ENCODE peak calls at places on chromosomes 13 and 19, in six cellular contexts. Y is endodermal cell, F is AG04450, U is PC-9, W is fibroblast of lung, E is cardiac muscle cell. C is an unnamed sample. For H3K27me3, the result is how much of the 10 kb centered on the place peaks cover.

GRCh38 chr19:3224346-3225325 is at the start of gene CELF5:
- DNase-seq in U (peak), W (no peak), Y (peak), E (peak), F (no peak), C (no peak)

GRCh38 chr13:21673592-21674270 is 2.9 kb downstream of the FGF9 start:
- DNase-seq in U (no peak), Y (peak), E (peak), F (no peak), W (peak), C (no peak)

GRCh38 chr19:54803410-54803809 is at the start of gene KIR2DL4:
- DNase-seq in W (no peak), F (no peak), E (no peak), U (no peak), Y (no peak), C (no peak)

GRCh38 chr19:19628499-19629134 is 597 bp upstream of the LPAR2 start:
- DNase-seq in E (peak), Y (peak), U (peak), W (peak), F (no peak), C (no peak)

GRCh38 chr19:33301011-33301899 is 1.1 kb downstream of the CEBPA start:
- DNase-seq in W (no peak), E (peak), Y (peak), U (no peak), F (no peak), C (no peak)

GRCh38 chr13:92719868-92720267 is 506.7 kb upstream of the GPC6 start:
- DNase-seq in E (no peak), W (no peak), U (no peak), F (no peak), Y (peak), C (no peak)

GRCh38 chr19:33622505-33622808 is 704 bp downstream of the CHST8 start:
- DNase-seq in W (peak), E (peak), U (no peak), F (no peak), Y (peak), C (no peak)

GRCh38 chr19:46351241-46352041 is 4.6 kb downstream of the PPP5C start:
- DNase-seq in U (peak), W (peak), F (no peak), Y (no peak), E (peak), C (no peak)

GRCh38 chr13:30844548-30845296 is 61.3 kb upstream of the MEDAG start:
- DNase-seq in Y (no peak), E (no peak), F (no peak), U (no peak), W (no peak), C (no peak)

GRCh38 chr19:1214862-1215731 is 9.5 kb downstream of the STK11 start:
- DNase-seq in W (peak), E (no peak), Y (no peak), U (peak), F (no peak), C (no peak)

GRCh38 chr13:112690242-112690943 is 555 bp downstream of the ATP11A start:
- DNase-seq in U (peak), F (no peak), E (peak), Y (peak), W (peak), C (no peak)

GRCh38 chr13:95783747-95784146 is 106.8 kb downstream of the DNAJC3 start:
- DNase-seq in F (no peak), U (no peak), W (no peak), Y (no peak), E (no peak), C (no peak)

GRCh38 chr13:63435668-63436275 is 2020.1 kb upstream of the PCDH20 start:
- DNase-seq in F (peak), W (peak), E (peak), Y (no peak), U (peak), C (peak)

GRCh38 chr19:48127561-48127960 is 16.9 kb upstream of the PLA2G4C start:
- DNase-seq in W (no peak), U (no peak), E (no peak), F (no peak), Y (no peak), C (no peak)

GRCh38 chr19:49749771-49750170 is 13.3 kb downstream of the TSKS start:
- DNase-seq in U (no peak), W (peak), F (no peak), Y (no peak), E (no peak), C (no peak)

GRCh38 chr13:62243146-62243545 is 827.5 kb upstream of the PCDH20 start:
- DNase-seq in W (no peak), Y (no peak), E (no peak), F (no peak), U (no peak), C (no peak)

GRCh38 chr13:111638233-111638632 is 317.8 kb downstream of the TEX29 start:
- DNase-seq in E (no peak), U (no peak), F (no peak), W (no peak), Y (no peak), C (no peak)

GRCh38 chr19:9792191-9793050 is 23.9 kb upstream of the ZNF846 start:
- DNase-seq in W (peak), U (peak), Y (peak), E (peak), F (peak), C (peak)

GRCh38 chr13:110756268-110756667 is 42.8 kb downstream of the ING1 start:
- DNase-seq in F (peak), U (no peak), E (peak), W (peak), Y (no peak), C (no peak)

GRCh38 chr19:558770-559439 is 13.5 kb upstream of the BSG start:
- DNase-seq in U (peak), F (no peak), E (peak), Y (peak), W (no peak), C (no peak)

GRCh38 chr13:75088915-75089314 is 393.1 kb downstream of the TBC1D4 start:
- DNase-seq in F (no peak), Y (no peak), U (no peak), E (no peak), W (no peak), C (no peak)

GRCh38 chr19:53015730-53016129 is 2.0 kb downstream of the ERVV-1 start:
- DNase-seq in E (no peak), F (no peak), U (no peak), Y (no peak), W (no peak), C (no peak)

GRCh38 chr19:5077209-5077515 is 108.2 kb downstream of the KDM4B start:
- DNase-seq in F (no peak), E (no peak), Y (no peak), W (no peak), U (no peak), C (no peak)

GRCh38 chr19:3700242-3701032 is at the start of gene PIP5K1C:
- DNase-seq in Y (peak), E (peak), F (peak), U (peak), W (peak), C (no peak)

GRCh38 chr13:71290963-71291937 is 575.8 kb downstream of the DACH1 start:
- DNase-seq in F (no peak), E (peak), Y (no peak), U (peak), W (peak), C (peak)

GRCh38 chr19:47232422-47233211 is 1.6 kb upstream of the BBC3 start:
- DNase-seq in U (peak), W (peak), E (peak), F (no peak), Y (peak), C (no peak)

GRCh38 chr13:61727714-61728275 is 312.1 kb upstream of the PCDH20 start:
- DNase-seq in Y (no peak), U (no peak), W (peak), E (peak), F (no peak), C (peak)

GRCh38 chr13:113643593-113643992 is 14.4 kb downstream of the ATP4B start:
- DNase-seq in Y (no peak), E (no peak), F (no peak), U (no peak), W (peak), C (peak)

GRCh38 chr19:46288896-46289588 is 7.8 kb upstream of the HIF3A start:
- DNase-seq in F (peak), W (peak), Y (no peak), E (peak), U (no peak), C (peak)

GRCh38 chr19:45616709-45617027 is 14.7 kb upstream of the GPR4 start:
- DNase-seq in W (no peak), E (no peak), F (no peak), Y (peak), U (no peak), C (no peak)

GRCh38 chr19:57978586-57979289 is 4.4 kb upstream of the C19orf18 start:
- DNase-seq in Y (no peak), E (no peak), F (no peak), W (peak), U (no peak), C (no peak)

GRCh38 chr13:33789067-33789606 is 28.8 kb upstream of the RFC3 start:
- DNase-seq in E (no peak), W (no peak), F (no peak), U (no peak), Y (no peak), C (no peak)

GRCh38 chr13:96992633-96993032 is 1.6 kb downstream of the OXGR1 start:
- DNase-seq in W (no peak), F (no peak), E (no peak), Y (peak), U (no peak), C (no peak)

GRCh38 chr13:80547341-80547740 is 206.4 kb upstream of the SPRY2 start:
- DNase-seq in F (no peak), E (no peak), Y (no peak), W (no peak), U (no peak), C (no peak)

GRCh38 chr13:89269737-89270136 is 1598.6 kb downstream of the SLITRK5 start:
- DNase-seq in W (no peak), Y (no peak), E (no peak), F (no peak), U (no peak), C (no peak)

GRCh38 chr19:54959840-54960239 is 6.3 kb upstream of the NLRP2 start:
- DNase-seq in E (no peak), U (peak), W (no peak), Y (no peak), F (no peak), C (no peak)

GRCh38 chr19:34276614-34277013 is 22.3 kb downstream of the GARRE1 start:
- DNase-seq in Y (no peak), U (no peak), E (no peak), F (no peak), W (no peak), C (no peak)

DNA sequence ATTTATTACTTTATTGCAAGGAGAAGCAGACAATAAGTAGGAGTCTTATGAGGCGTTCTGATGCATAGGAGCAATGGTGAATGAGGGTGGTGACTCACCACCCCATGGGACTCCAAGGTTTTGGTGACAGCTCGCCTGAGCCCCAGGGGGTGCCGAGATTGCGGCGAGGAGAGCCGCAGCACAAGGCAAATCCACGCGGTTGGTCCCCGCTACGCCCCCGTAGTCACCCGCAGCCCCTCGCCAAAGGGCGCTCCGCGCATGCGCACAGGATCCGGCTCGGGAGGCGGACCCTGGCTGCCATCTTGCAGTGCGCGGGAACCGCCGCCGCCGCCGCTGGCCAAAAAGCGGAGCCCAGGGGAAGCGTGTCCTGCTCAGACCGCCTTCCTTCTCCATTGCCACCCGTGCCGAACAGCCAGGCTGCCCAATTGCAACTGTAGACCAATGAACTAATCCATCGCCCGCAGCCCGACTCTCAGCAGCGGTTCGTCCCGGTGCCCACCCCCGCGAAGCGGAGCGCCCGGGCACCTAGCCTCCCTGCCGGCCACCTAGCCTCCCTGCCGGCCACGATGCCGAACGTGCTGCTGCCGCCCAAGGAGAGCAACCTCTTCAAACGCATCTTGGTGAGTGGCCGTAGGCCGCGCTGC is at the start of gene NAA16:
- DNase-seq in F (peak), U (peak), E (peak), W (peak), Y (peak), C (peak)
- TF ChIP-seq CTCF in F (no peak), U (no peak), E (no peak), W (no peak), Y (peak), C (no peak)

DNA sequence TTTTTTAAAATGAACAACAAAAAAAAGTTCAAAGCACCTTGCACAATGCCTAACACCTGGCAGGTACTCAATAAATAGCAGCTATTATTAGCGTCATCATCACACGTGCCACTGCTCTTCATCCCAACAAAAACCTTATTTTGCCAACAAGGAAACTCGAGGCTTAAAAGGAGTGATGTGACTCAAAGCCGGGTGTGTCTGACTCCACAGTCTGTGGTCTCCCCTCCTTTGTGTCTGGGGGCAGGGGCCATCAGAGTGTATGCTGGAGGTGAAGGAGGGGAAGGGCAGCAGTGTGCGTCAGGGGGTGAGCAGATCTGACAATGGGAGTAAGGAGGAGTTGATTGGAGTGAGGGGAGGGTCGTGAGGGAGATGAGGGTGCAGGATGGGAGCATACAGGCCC is 34.1 kb upstream of the POU2F2 start:
- DNase-seq in F (no peak), U (peak), Y (no peak), W (no peak), E (no peak), C (no peak)
- H3K27me3 ChIP-seq in F (half or more), U (under half), Y (under half), W (under half), E (under half), C (under half)

DNA sequence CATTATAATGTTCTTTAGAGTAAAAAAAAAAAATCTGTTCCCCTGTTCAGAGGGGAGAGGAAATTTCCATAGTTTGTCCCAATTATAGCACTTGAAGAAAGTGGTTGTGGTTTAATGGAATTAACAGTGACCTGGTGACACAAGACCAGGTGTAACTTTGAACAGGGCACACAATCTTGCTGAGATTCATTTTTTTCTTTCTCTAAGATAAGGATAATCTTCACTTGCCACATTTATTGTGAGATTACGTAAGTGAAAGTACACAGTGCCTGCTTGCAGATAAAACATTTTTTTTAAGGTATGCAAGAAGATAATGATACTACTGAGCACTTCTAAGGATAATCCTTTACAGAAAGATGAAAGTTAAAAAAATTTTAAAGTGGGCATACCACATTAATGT is 448.1 kb downstream of the DIAPH3 start:
- DNase-seq in W (no peak), E (no peak), F (no peak), Y (no peak), U (no peak), C (no peak)
- TF ChIP-seq CTCF in W (no peak), E (no peak), F (no peak), Y (no peak), U (no peak), C (no peak)

GRCh38 chr19:6865849-6866248 is 21.5 kb upstream of the ADGRE1 start:
- DNase-seq in Y (no peak), U (no peak), F (no peak), W (no peak), E (no peak), C (no peak)
- H3K27me3 ChIP-seq in Y (under half), U (under half), F (under half), W (under half), E (under half), C (under half)

GRCh38 chr13:66612983-66613382 is 617.2 kb downstream of the PCDH9 start:
- DNase-seq in E (no peak), F (no peak), Y (no peak), W (no peak), U (no peak), C (no peak)

GRCh38 chr13:66624302-66624701 is 605.8 kb downstream of the PCDH9 start:
- DNase-seq in E (no peak), U (no peak), W (no peak), Y (no peak), F (no peak), C (no peak)

GRCh38 chr13:66617786-66618185 is 612.4 kb downstream of the PCDH9 start:
- DNase-seq in U (no peak), F (no peak), W (no peak), E (no peak), Y (no peak), C (no peak)

GRCh38 chr13:66623129-66623528 is 607.0 kb downstream of the PCDH9 start:
- DNase-seq in W (no peak), F (no peak), E (no peak), Y (no peak), U (no peak), C (no peak)

DNA sequence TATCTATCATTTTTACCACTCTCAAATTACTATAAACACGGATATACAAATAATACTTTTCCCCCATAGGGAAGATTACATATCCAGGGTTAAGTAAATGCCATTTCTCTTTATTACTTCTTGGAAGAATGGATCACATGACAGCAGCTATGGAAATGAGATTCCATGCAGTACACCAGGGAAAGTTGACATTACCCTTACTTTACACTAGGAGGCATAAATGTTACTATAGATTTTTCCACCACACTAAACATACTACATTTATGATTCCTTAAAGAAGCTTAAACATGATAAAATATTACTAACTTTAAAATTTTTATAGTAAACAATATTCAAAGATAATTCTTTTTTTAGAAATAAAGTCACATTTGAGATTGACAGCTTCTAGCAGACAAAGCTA is 611.4 kb downstream of the PCDH9 start:
- DNase-seq in Y (no peak), W (peak), F (peak), E (peak), U (no peak), C (no peak)
- TF ChIP-seq CTCF in Y (peak), W (peak), F (peak), E (peak), U (peak), C (peak)

GRCh38 chr19:17794731-17795494 is at the start of gene B3GNT3:
- DNase-seq in Y (peak), U (peak), F (no peak), E (peak), W (no peak), C (no peak)

GRCh38 chr19:17796838-17797168 is 1.9 kb downstream of the B3GNT3 start:
- DNase-seq in W (no peak), U (no peak), F (no peak), E (no peak), Y (no peak), C (no peak)

GRCh38 chr19:17795495-17795856 is 538 bp downstream of the B3GNT3 start:
- DNase-seq in F (no peak), U (no peak), W (no peak), E (no peak), Y (no peak), C (no peak)

GRCh38 chr19:17796013-17796837 is 1.3 kb downstream of the B3GNT3 start:
- DNase-seq in Y (no peak), F (no peak), W (no peak), E (no peak), U (peak), C (no peak)

GRCh38 chr19:17794412-17794730 is 567 bp upstream of the B3GNT3 start:
- DNase-seq in U (no peak), W (no peak), F (no peak), E (no peak), Y (no peak), C (no peak)
- H3K27me3 ChIP-seq in U (under half), W (under half), F (under half), E (under half), Y (under half), C (under half)

GRCh38 chr19:15467734-15468214 is 3.4 kb upstream of the RASAL3 start:
- DNase-seq in Y (no peak), W (no peak), E (no peak), U (no peak), F (no peak), C (no peak)

GRCh38 chr19:15461694-15462093 is 2.6 kb downstream of the RASAL3 start:
- DNase-seq in E (no peak), W (no peak), U (no peak), Y (no peak), F (no peak), C (no peak)

GRCh38 chr19:15466851-15467733 is 2.7 kb upstream of the RASAL3 start:
- DNase-seq in W (peak), U (no peak), Y (no peak), F (peak), E (peak), C (no peak)

GRCh38 chr19:15464394-15465385 is at the start of gene RASAL3:
- DNase-seq in Y (peak), U (no peak), F (no peak), E (peak), W (no peak), C (no peak)

GRCh38 chr19:15463865-15464371 is 426 bp downstream of the RASAL3 start:
- DNase-seq in F (no peak), W (no peak), U (no peak), Y (peak), E (no peak), C (no peak)
- TF ChIP-seq CTCF in F (no peak), W (no peak), U (no peak), Y (no peak), E (no peak), C (no peak)

GRCh38 chr13:98652721-98653470 is 76.0 kb upstream of the STK24 start:
- DNase-seq in W (no peak), F (no peak), U (no peak), E (no peak), Y (no peak), C (no peak)
- H3K27me3 ChIP-seq in W (under half), F (under half), U (under half), E (under half), Y (under half), C (under half)

DNA sequence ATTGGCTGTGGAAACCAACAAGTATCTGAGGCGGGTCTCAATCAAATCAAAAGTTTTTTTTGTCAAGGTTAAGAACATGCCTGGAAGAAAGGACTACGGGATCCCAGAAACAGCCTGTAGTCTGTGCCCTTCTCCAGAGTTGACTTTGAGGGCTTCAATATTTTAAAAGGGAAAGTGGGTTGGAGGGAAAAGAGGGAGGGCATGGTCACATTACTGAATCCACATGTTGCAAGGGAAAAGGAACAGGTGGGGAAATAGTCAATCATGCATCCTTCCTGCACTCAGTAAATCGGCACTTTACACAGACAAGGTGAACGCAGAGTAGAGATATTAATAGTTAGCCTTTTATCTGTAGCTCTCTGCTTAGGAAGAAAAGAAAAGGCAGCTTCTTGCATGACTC is 808.5 kb downstream of the UQCRFS1 start:
- DNase-seq in U (no peak), Y (no peak), F (no peak), E (no peak), W (no peak), C (no peak)
- TF ChIP-seq CTCF in U (no peak), Y (no peak), F (no peak), E (no peak), W (no peak), C (no peak)

C was measured in kidney epithelial cell.